ENCODE peak calls at places on chromosomes 12 and 14, in ten cellular contexts. G is central memory CD4-positive, alpha-beta T cell; S is NCI-H1105; I is stimulated activated CD4-positive, alpha-beta T cell treated with anti-CD3 and anti-CD28 coated beads, Interleukin-12 subunit alpha, Interleukin-12 subunit beta, amount 100 ng/mL, for 24 hours; X is GM23338; T is stimulated activated effector memory CD8-positive, alpha-beta T cell treated with anti-CD3 and anti-CD28 coated beads, Interleukin-12 subunit alpha, Interleukin-12 subunit beta, amount 100 ng/mL, for 72 hours; C is GF-D8; L is CD8-positive, alpha-beta T cell; D is iris pigment epithelial cell; K is GM10248. Z is an unnamed sample.

GRCh38 chr14:63896278-63896720 is 43.5 kb downstream of the SYNE2 start:
- DNase-seq in G (no peak), S (peak; percentile 39), I (no peak), X (no peak), T (no peak), C (no peak), L (no peak), D (peak; percentile 91), K (no peak), Z (no peak)

GRCh38 chr12:77686760-77687159 is 143.9 kb upstream of the NAV3 start:
- DNase-seq in G (no peak), S (peak; percentile 14), I (no peak), X (peak; percentile 20), T (no peak), C (no peak), L (no peak), D (peak; percentile 21), K (no peak), Z (no peak)

GRCh38 chr12:43957732-43958131 is 121.9 kb downstream of the TMEM117 start:
- DNase-seq in G (no peak), S (peak; percentile 59), I (no peak), X (peak; percentile 72), T (no peak), C (no peak), L (no peak), D (peak; percentile 66), K (peak; percentile 47), Z (no peak)

GRCh38 chr12:123828871-123829547 is 66.9 kb downstream of the DNAH10 start:
- DNase-seq in G (no peak), S (no peak), I (no peak), X (no peak), T (no peak), C (no peak), L (no peak), D (no peak), K (no peak), Z (no peak)

GRCh38 chr12:90959538-90960139 is 4.7 kb upstream of the CCER1 start:
- DNase-seq in G (peak; percentile 9), S (peak; percentile 18), I (no peak), X (peak; percentile 74), T (no peak), C (no peak), L (no peak), D (peak; percentile 52), K (peak; percentile 26), Z (no peak)

GRCh38 chr14:59438148-59438766 is 26.9 kb downstream of the GPR135 start:
- DNase-seq in G (no peak), S (no peak), I (no peak), X (no peak), T (no peak), C (no peak), L (no peak), D (peak; percentile 88), K (no peak), Z (no peak)

GRCh38 chr12:109273354-109273753 is 35.7 kb downstream of the FOXN4 start:
- DNase-seq in G (no peak), S (no peak), I (no peak), X (peak; percentile 74), T (no peak), C (no peak), L (no peak), D (no peak), K (no peak), Z (no peak)

GRCh38 chr12:46934374-46935111 is 108.7 kb upstream of the SLC38A4 start:
- DNase-seq in G (no peak), S (no peak), I (no peak), X (no peak), T (no peak), C (no peak), L (no peak), D (no peak), K (no peak), Z (no peak)

GRCh38 chr14:90382491-90383125 is 14.2 kb upstream of the CALM1 start:
- DNase-seq in G (peak; percentile 66), S (peak; percentile 67), I (peak; percentile 55), X (peak; percentile 76), T (no peak), C (no peak), L (peak; percentile 79), D (peak; percentile 83), K (no peak), Z (peak; percentile 83)

GRCh38 chr12:71214511-71215285 is 56.9 kb upstream of the TSPAN8 start:
- DNase-seq in G (no peak), S (no peak), I (no peak), X (peak; percentile 89), T (no peak), C (no peak), L (no peak), D (peak; percentile 19), K (no peak), Z (no peak)

GRCh38 chr12:6827982-6828670 is at the start of gene P3H3:
- DNase-seq in G (peak; percentile 19), S (peak; percentile 61), I (no peak), X (peak; percentile 86), T (no peak), C (no peak), L (no peak), D (peak; percentile 38), K (no peak), Z (no peak)

GRCh38 chr14:55053018-55053417 is 1.6 kb downstream of the MAPK1IP1L start:
- DNase-seq in G (no peak), S (no peak), I (no peak), X (no peak), T (no peak), C (no peak), L (no peak), D (no peak), K (no peak), Z (no peak)

GRCh38 chr12:124898200-124898950 is 16.1 kb downstream of the UBC start:
- DNase-seq in G (peak; percentile 62), S (peak; percentile 7), I (peak; percentile 37), X (peak; percentile 88), T (no peak), C (peak; percentile 15), L (peak; percentile 79), D (no peak), K (peak; percentile 65), Z (peak; percentile 68)

GRCh38 chr14:83798421-83798820 is 1731.5 kb upstream of the FLRT2 start:
- DNase-seq in G (no peak), S (no peak), I (no peak), X (no peak), T (no peak), C (no peak), L (no peak), D (no peak), K (no peak), Z (no peak)

GRCh38 chr12:25708661-25709060 is 155.6 kb upstream of the LMNTD1 start:
- DNase-seq in G (no peak), S (no peak), I (no peak), X (no peak), T (no peak), C (no peak), L (no peak), D (peak; percentile 40), K (no peak), Z (no peak)

GRCh38 chr14:56715938-56716337 is 94.3 kb downstream of the OTX2 start:
- DNase-seq in G (no peak), S (no peak), I (no peak), X (peak; percentile 42), T (no peak), C (no peak), L (no peak), D (no peak), K (no peak), Z (no peak)

GRCh38 chr12:124698211-124698997 is 131.0 kb upstream of the NCOR2 start:
- DNase-seq in G (no peak), S (no peak), I (no peak), X (no peak), T (no peak), C (no peak), L (no peak), D (no peak), K (no peak), Z (no peak)

GRCh38 chr12:6752181-6752930 is 585 bp downstream of the MLF2 start:
- DNase-seq in G (no peak), S (peak; percentile 62), I (no peak), X (peak; percentile 79), T (no peak), C (no peak), L (peak; percentile 52), D (peak; percentile 57), K (peak; percentile 48), Z (peak; percentile 32)

GRCh38 chr12:91127751-91128150 is 16.5 kb upstream of the LUM start:
- DNase-seq in G (no peak), S (no peak), I (no peak), X (no peak), T (no peak), C (no peak), L (no peak), D (peak; percentile 56), K (no peak), Z (no peak)

GRCh38 chr14:74922752-74923401 is at the start of gene RPS6KL1:
- DNase-seq in G (peak; percentile 66), S (peak; percentile 84), I (peak; percentile 54), X (peak; percentile 97), T (no peak), C (no peak), L (peak; percentile 64), D (peak; percentile 82), K (peak; percentile 93), Z (peak; percentile 91)

GRCh38 chr14:100589071-100589759 is 2.0 kb upstream of the BEGAIN start:
- DNase-seq in G (no peak), S (no peak), I (no peak), X (peak; percentile 38), T (no peak), C (no peak), L (no peak), D (no peak), K (no peak), Z (no peak)

GRCh38 chr14:57871487-57872080 is 5.7 kb upstream of the SLC35F4 start:
- DNase-seq in G (no peak), S (no peak), I (no peak), X (peak; percentile 77), T (no peak), C (no peak), L (no peak), D (peak; percentile 53), K (peak; percentile 25), Z (no peak)

GRCh38 chr12:4005851-4006400 is 132.7 kb upstream of the PARP11 start:
- DNase-seq in G (no peak), S (no peak), I (no peak), X (no peak), T (no peak), C (no peak), L (no peak), D (no peak), K (no peak), Z (no peak)

GRCh38 chr12:114838480-114838879 is 154.5 kb upstream of the TBX3 start:
- DNase-seq in G (no peak), S (no peak), I (no peak), X (peak; percentile 13), T (no peak), C (no peak), L (no peak), D (no peak), K (no peak), Z (no peak)

GRCh38 chr14:21868442-21869046 is 194.9 kb upstream of the OR4E1 start:
- DNase-seq in G (peak; percentile 66), S (peak; percentile 17), I (peak; percentile 55), X (peak; percentile 88), T (peak; percentile 57), C (no peak), L (peak; percentile 72), D (peak; percentile 77), K (peak; percentile 46), Z (peak; percentile 60)

GRCh38 chr12:51751657-51752056 is 96.9 kb downstream of the FIGNL2 start:
- DNase-seq in G (no peak), S (no peak), I (no peak), X (no peak), T (no peak), C (no peak), L (no peak), D (no peak), K (no peak), Z (no peak)

GRCh38 chr12:104750061-104750460 is 208.0 kb downstream of the SLC41A2 start:
- DNase-seq in G (no peak), S (no peak), I (no peak), X (no peak), T (no peak), C (peak; percentile 88), L (no peak), D (peak; percentile 89), K (peak; percentile 57), Z (peak; percentile 54)

GRCh38 chr12:85951823-85952222 is 77.7 kb downstream of the NTS start:
- DNase-seq in G (no peak), S (no peak), I (no peak), X (peak; percentile 47), T (no peak), C (no peak), L (no peak), D (peak; percentile 32), K (no peak), Z (no peak)